ENCODE peak calls at places on chromosomes 2 and 18, in seven cellular contexts. I is left colon; J is NCI-H1694 treated with DMSO at 0.1 percent for 48 hours; X is AG04450; S is stimulated activated naive CD8-positive, alpha-beta T cell treated with anti-CD3 and anti-CD28 coated beads, Interleukin-15, amount 100 ng/mL, for 72 hours; E is H54; M is stimulated activated CD4-positive, alpha-beta T cell treated with anti-CD3 and anti-CD28 coated beads, Interleukin-1b, Interleukin-23, amount 100 ng/mL, for 4 hours. C is an unnamed sample.

GRCh38 chr2:64831977-64832328 is 157.2 kb upstream of the SLC1A4 start:
- DNase-seq in J (no peak), M (no peak), I (no peak), X (no peak), E (no peak), S (no peak), C (no peak)

GRCh38 chr18:48007381-48007780 is 76.9 kb upstream of the SMAD2 start:
- DNase-seq in E (no peak), X (no peak), M (no peak), I (no peak), S (no peak), J (no peak), C (no peak)

GRCh38 chr18:36817039-36817438 is 11.8 kb downstream of the TPGS2 start:
- DNase-seq in M (no peak), I (no peak), J (no peak), E (no peak), X (no peak), S (no peak), C (no peak)

GRCh38 chr2:56314809-56315208 is 131.0 kb downstream of the CCDC85A start:
- DNase-seq in J (peak), I (no peak), X (no peak), M (no peak), E (no peak), S (no peak), C (no peak)

GRCh38 chr2:9318461-9319337 is 104.6 kb downstream of the ITGB1BP1 start:
- DNase-seq in X (no peak), J (no peak), M (no peak), S (no peak), I (peak), E (no peak), C (peak)

GRCh38 chr2:240323601-240324291 is 111.7 kb upstream of the GPC1 start:
- DNase-seq in J (no peak), S (no peak), X (no peak), E (no peak), I (no peak), M (no peak), C (no peak)

GRCh38 chr2:129925381-129925780 is 54.1 kb upstream of the RAB6C start:
- DNase-seq in X (no peak), S (no peak), E (no peak), I (no peak), J (no peak), M (no peak), C (no peak)

GRCh38 chr18:52636536-52636935 is 296.5 kb downstream of the DCC start:
- DNase-seq in E (no peak), X (no peak), I (no peak), M (no peak), J (no peak), S (no peak), C (no peak)

GRCh38 chr2:206225435-206226232 is 48.8 kb upstream of the ZDBF2 start:
- DNase-seq in E (no peak), J (no peak), I (no peak), S (no peak), X (no peak), M (no peak), C (no peak)

GRCh38 chr2:37652199-37652640 is 19.2 kb downstream of the CDC42EP3 start:
- DNase-seq in X (peak), I (no peak), M (no peak), E (peak), J (no peak), S (no peak), C (no peak)

GRCh38 chr18:24234330-24234729 is 95.5 kb downstream of the CABYR start:
- DNase-seq in I (no peak), S (no peak), J (no peak), X (no peak), E (no peak), M (no peak), C (no peak)

GRCh38 chr2:238703436-238703835 is 144.4 kb upstream of the TWIST2 start:
- DNase-seq in J (no peak), I (no peak), S (no peak), E (no peak), M (no peak), X (no peak), C (no peak)

GRCh38 chr2:171434671-171434980 is 600 bp downstream of the DCAF17 start:
- DNase-seq in J (peak), X (no peak), S (no peak), I (no peak), M (no peak), E (no peak), C (no peak)

GRCh38 chr2:27211241-27211942 is 449 bp upstream of the ATRAID start:
- DNase-seq in I (no peak), X (no peak), S (no peak), M (no peak), E (peak), J (peak), C (peak)

GRCh38 chr18:75391275-75392115 is 36.0 kb downstream of the SMIM21 start:
- DNase-seq in M (no peak), X (no peak), I (no peak), J (no peak), S (no peak), E (no peak), C (no peak)

GRCh38 chr2:83365476-83365875 is 1093.6 kb downstream of the SUCLG1 start:
- DNase-seq in E (no peak), I (no peak), S (no peak), J (no peak), X (no peak), M (no peak), C (no peak)

GRCh38 chr18:37481491-37481890 is 84.1 kb downstream of the CELF4 start:
- DNase-seq in M (no peak), I (no peak), J (no peak), X (no peak), E (no peak), S (no peak), C (no peak)

GRCh38 chr2:230124792-230125452 is 56.2 kb upstream of the SLC16A14 start:
- DNase-seq in M (no peak), I (peak), X (no peak), E (no peak), J (no peak), S (no peak), C (no peak)

GRCh38 chr18:10062941-10063300 is 149.1 kb downstream of the VAPA start:
- DNase-seq in I (no peak), S (no peak), X (no peak), E (no peak), M (no peak), J (no peak), C (no peak)

GRCh38 chr2:143682643-143683042 is 553.4 kb downstream of the ARHGAP15 start:
- DNase-seq in J (peak), E (no peak), X (no peak), S (no peak), M (no peak), I (no peak), C (no peak)

C was measured in NCI-H510A.